ENCODE peak calls at places on chromosomes 5 and 9, in six cellular contexts. J is left ventricle myocardium inferior; F is naive thymus-derived CD4-positive, alpha-beta T cell; I is fibroblast of mammary gland; M is lower leg skin; H is RWPE2. E is an unnamed sample.

GRCh38 chr5:67073045-67073444 is 123.6 kb downstream of the CD180 start:
- DNase-seq in J (no peak), F (no peak), I (no peak), M (no peak), H (no peak), E (no peak)

GRCh38 chr5:145521066-145521465 is 314.1 kb downstream of the PRELID2 start:
- DNase-seq in J (no peak), F (no peak), I (no peak), M (no peak), H (no peak), E (no peak)

GRCh38 chr9:136784997-136785361 is 6.2 kb upstream of the TMEM141 start:
- DNase-seq in J (no peak), F (no peak), I (no peak), M (no peak), H (no peak), E (no peak)

GRCh38 chr5:40428129-40428528 is 251.6 kb upstream of the PTGER4 start:
- DNase-seq in J (peak), F (no peak), I (peak), M (no peak), H (no peak), E (no peak)

GRCh38 chr5:133234911-133235310 is 183.1 kb downstream of the HSPA4 start:
- DNase-seq in J (no peak), F (no peak), I (no peak), M (peak), H (no peak), E (no peak)

GRCh38 chr9:13480688-13481087 is 201.2 kb upstream of the MPDZ start:
- DNase-seq in J (no peak), F (no peak), I (peak), M (no peak), H (no peak), E (no peak)

GRCh38 chr9:2473691-2474090 is 147.9 kb upstream of the VLDLR start:
- DNase-seq in J (no peak), F (no peak), I (no peak), M (no peak), H (no peak), E (no peak)

GRCh38 chr9:99637640-99638039 is 184.0 kb upstream of the NR4A3 start:
- DNase-seq in J (no peak), F (no peak), I (no peak), M (no peak), H (no peak), E (no peak)

GRCh38 chr5:50595199-50595598 is 71.2 kb upstream of the PARP8 start:
- DNase-seq in J (no peak), F (no peak), I (peak), M (no peak), H (no peak), E (no peak)

GRCh38 chr9:18208166-18209059 is 265.5 kb upstream of the ADAMTSL1 start:
- DNase-seq in J (no peak), F (no peak), I (peak), M (no peak), H (no peak), E (no peak)

GRCh38 chr5:150901446-150901845 is 3.3 kb downstream of the ZNF300 start:
- DNase-seq in J (no peak), F (no peak), I (no peak), M (no peak), H (no peak), E (no peak)

GRCh38 chr9:96493757-96494156 is 43.8 kb downstream of the HABP4 start:
- DNase-seq in J (no peak), F (no peak), I (no peak), M (no peak), H (no peak), E (no peak)

GRCh38 chr5:117504245-117504644 is 929.6 kb upstream of the SEMA6A start:
- DNase-seq in J (no peak), F (no peak), I (peak), M (no peak), H (no peak), E (no peak)

GRCh38 chr5:61245486-61245885 is 83.2 kb upstream of the SMIM15 start:
- DNase-seq in J (no peak), F (no peak), I (peak), M (no peak), H (no peak), E (no peak)
- H3K4me3 ChIP-seq in J (no peak), F (no peak), I (no peak), M (no peak), H (no peak), E (no peak)

GRCh38 chr9:115162946-115163345 is 45.0 kb upstream of the TNC start:
- DNase-seq in J (no peak), F (no peak), I (no peak), M (no peak), H (no peak), E (no peak)
- H3K4me3 ChIP-seq in J (no peak), F (no peak), I (no peak), M (no peak), H (no peak), E (no peak)

GRCh38 chr5:176533390-176533789 is 3.8 kb downstream of the RNF44 start:
- DNase-seq in J (peak), F (no peak), I (no peak), M (no peak), H (no peak), E (peak)

GRCh38 chr5:176535655-176536131 is 1.5 kb downstream of the RNF44 start:
- DNase-seq in J (no peak), F (no peak), I (no peak), M (no peak), H (no peak), E (no peak)

GRCh38 chr5:176533894-176534611 is 3.1 kb downstream of the RNF44 start:
- DNase-seq in J (peak), F (peak), I (no peak), M (no peak), H (no peak), E (peak)

GRCh38 chr5:176535101-176535654 is 2.0 kb downstream of the RNF44 start:
- DNase-seq in J (no peak), F (no peak), I (no peak), M (no peak), H (no peak), E (peak)

DNA sequence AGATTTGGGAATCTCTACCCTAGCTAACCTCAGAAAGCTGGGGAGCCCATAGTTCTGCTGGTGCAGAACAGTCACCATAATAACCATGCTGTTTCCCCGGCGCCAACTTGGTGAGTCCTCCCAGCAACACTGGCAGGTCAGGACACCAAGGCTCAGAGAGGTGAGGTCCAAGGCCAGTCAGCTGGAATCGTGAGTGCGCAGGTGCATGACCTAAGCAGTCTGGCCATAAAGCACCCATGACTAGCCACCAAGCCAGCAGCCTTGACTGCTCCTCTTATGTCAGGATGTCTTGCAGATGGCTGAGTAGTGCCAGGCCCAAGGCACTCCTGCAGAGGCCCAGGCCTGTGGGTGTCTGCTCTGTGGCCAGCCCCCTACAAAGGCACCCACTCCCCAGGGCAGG is 2.6 kb downstream of the RNF44 start:
- DNase-seq in J (no peak), F (no peak), I (no peak), M (no peak), H (no peak), E (no peak)
- H3K4me3 ChIP-seq in J (peak), F (peak), I (no peak), M (no peak), H (no peak), E (peak)

DNA sequence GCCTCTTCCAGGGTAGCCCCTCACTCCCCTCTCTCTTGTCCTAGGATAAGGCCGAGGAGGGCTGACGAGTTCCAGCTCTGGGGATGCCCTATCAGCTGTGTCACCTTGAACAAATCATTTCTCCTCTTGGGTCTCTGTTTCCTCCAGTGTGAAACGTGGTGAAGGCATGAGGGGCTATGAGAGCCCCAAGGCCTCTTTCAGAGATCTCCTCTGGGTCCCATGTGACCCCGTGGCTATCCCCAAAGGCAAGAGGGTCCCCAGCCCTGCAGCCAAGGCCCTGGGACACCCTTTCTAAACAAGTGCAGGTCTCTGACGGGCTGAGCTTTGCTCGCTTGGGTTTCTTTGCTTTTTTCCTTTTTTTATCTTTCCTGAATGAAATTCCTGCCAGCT is 25.5 kb upstream of the SPTLC1 start:
- DNase-seq in J (no peak), F (no peak), I (no peak), M (no peak), H (no peak), E (no peak)
- H3K4me3 ChIP-seq in J (peak), F (peak), I (peak), M (peak), H (peak), E (no peak)